ENCODE peak calls at places on chromosomes 5 and 9, in six cellular contexts. U is CD8-positive, alpha-beta memory T cell; V is effector memory CD4-positive, alpha-beta T cell; R is ovary; S is uterus; X is adrenal gland. A is an unnamed sample. For H3K9me3, the result is how much of the 10 kb centered on the place peaks cover.

GRCh38 chr9:109040571-109040970 is 27.3 kb upstream of the CTNNAL1 start:
- DNase-seq in U (no peak), V (no peak), R (no peak), S (no peak), X (no peak), A (no peak)

GRCh38 chr5:137342764-137343163 is 156.4 kb downstream of the SPOCK1 start:
- DNase-seq in U (no peak), V (no peak), R (no peak), S (no peak), X (no peak), A (no peak)

GRCh38 chr5:84403773-84404172 is 19.1 kb upstream of the EDIL3 start:
- DNase-seq in U (no peak), V (no peak), R (no peak), S (no peak), X (no peak), A (peak)

GRCh38 chr5:137022043-137022442 is 477.1 kb downstream of the SPOCK1 start:
- DNase-seq in U (no peak), V (no peak), R (no peak), S (no peak), X (peak), A (no peak)

GRCh38 chr5:112346411-112347044 is 72.5 kb downstream of the EPB41L4A start:
- DNase-seq in U (no peak), V (no peak), R (no peak), S (no peak), X (no peak), A (no peak)

GRCh38 chr9:25891534-25891933 is 213.3 kb upstream of the TUSC1 start:
- DNase-seq in U (no peak), V (no peak), R (no peak), S (no peak), X (no peak), A (no peak)

GRCh38 chr9:4530375-4530774 is 40.1 kb downstream of the SLC1A1 start:
- DNase-seq in U (no peak), V (no peak), R (no peak), S (no peak), X (no peak), A (no peak)

GRCh38 chr5:150227606-150228273 is 37.9 kb downstream of the SLC6A7 start:
- DNase-seq in U (no peak), V (no peak), R (no peak), S (no peak), X (no peak), A (no peak)

GRCh38 chr5:129904102-129904666 is at the start of gene CHSY3:
- DNase-seq in U (no peak), V (no peak), R (peak), S (peak), X (peak), A (peak)

GRCh38 chr9:112059145-112059979 is 115.7 kb downstream of the SUSD1 start:
- DNase-seq in U (no peak), V (no peak), R (no peak), S (no peak), X (peak), A (peak)

GRCh38 chr5:53038196-53038847 is 49.2 kb downstream of the ITGA2 start:
- DNase-seq in U (no peak), V (no peak), R (no peak), S (no peak), X (peak), A (no peak)

GRCh38 chr5:131068893-131069643 is 96.0 kb downstream of the HINT1 start:
- DNase-seq in U (peak), V (peak), R (no peak), S (no peak), X (no peak), A (no peak)

GRCh38 chr5:43225649-43226245 is 33.7 kb downstream of the NIM1K start:
- DNase-seq in U (no peak), V (no peak), R (no peak), S (no peak), X (no peak), A (no peak)

GRCh38 chr5:1134478-1134877 is 22.6 kb upstream of the SLC12A7 start:
- DNase-seq in U (no peak), V (no peak), R (no peak), S (no peak), X (no peak), A (no peak)

GRCh38 chr9:127970401-127971313 is 10.1 kb downstream of the EEIG1 start:
- DNase-seq in U (peak), V (peak), R (no peak), S (no peak), X (peak), A (no peak)

GRCh38 chr5:39675676-39676075 is 250.9 kb upstream of the DAB2 start:
- DNase-seq in U (no peak), V (no peak), R (no peak), S (no peak), X (no peak), A (no peak)

GRCh38 chr5:91020065-91020800 is 362.9 kb downstream of the ARRDC3 start:
- DNase-seq in U (no peak), V (no peak), R (no peak), S (no peak), X (no peak), A (no peak)

GRCh38 chr5:31824886-31825774 is 186.2 kb downstream of the PDZD2 start:
- DNase-seq in U (no peak), V (no peak), R (peak), S (peak), X (peak), A (peak)

GRCh38 chr9:70081120-70081495 is 37.5 kb downstream of the MAMDC2 start:
- DNase-seq in U (no peak), V (no peak), R (no peak), S (peak), X (no peak), A (peak)

DNA sequence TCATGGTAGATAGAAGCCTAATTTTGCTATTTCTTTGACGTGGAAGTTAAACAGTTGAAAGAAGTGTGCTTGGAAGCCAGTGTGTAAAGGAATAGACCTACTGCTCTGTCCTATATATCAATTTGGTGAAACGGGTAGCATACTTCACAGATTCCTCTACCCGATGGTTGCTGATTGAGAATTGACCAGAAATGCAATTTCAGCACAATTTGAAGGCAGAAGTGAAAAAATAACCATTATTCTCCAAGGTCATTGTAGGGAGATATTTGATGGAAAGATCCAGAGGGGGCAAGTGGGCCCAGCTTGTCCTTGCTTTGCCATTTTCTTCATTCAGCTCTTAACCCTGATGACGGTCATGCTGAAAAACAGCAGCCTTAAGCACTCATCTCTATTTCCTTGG is 15.3 kb downstream of the CDH12 start:
- DNase-seq in U (no peak), V (no peak), R (no peak), S (no peak), X (no peak), A (no peak)
- H3K9me3 ChIP-seq in U (under half), V (under half), R (under half), S (under half), X (under half), A (under half)

GRCh38 chr9:137300607-137301085 is 1.4 kb downstream of the NRARP start:
- DNase-seq in U (no peak), V (no peak), R (peak), S (no peak), X (no peak), A (peak)

GRCh38 chr9:137298401-137298982 is 3.6 kb downstream of the NRARP start:
- DNase-seq in U (no peak), V (no peak), R (peak), S (no peak), X (peak), A (no peak)

GRCh38 chr9:137299938-137300337 is 2.1 kb downstream of the NRARP start:
- DNase-seq in U (no peak), V (no peak), R (no peak), S (no peak), X (no peak), A (no peak)

GRCh38 chr9:137297966-137298365 is 4.1 kb downstream of the NRARP start:
- DNase-seq in U (no peak), V (no peak), R (no peak), S (no peak), X (no peak), A (no peak)

DNA sequence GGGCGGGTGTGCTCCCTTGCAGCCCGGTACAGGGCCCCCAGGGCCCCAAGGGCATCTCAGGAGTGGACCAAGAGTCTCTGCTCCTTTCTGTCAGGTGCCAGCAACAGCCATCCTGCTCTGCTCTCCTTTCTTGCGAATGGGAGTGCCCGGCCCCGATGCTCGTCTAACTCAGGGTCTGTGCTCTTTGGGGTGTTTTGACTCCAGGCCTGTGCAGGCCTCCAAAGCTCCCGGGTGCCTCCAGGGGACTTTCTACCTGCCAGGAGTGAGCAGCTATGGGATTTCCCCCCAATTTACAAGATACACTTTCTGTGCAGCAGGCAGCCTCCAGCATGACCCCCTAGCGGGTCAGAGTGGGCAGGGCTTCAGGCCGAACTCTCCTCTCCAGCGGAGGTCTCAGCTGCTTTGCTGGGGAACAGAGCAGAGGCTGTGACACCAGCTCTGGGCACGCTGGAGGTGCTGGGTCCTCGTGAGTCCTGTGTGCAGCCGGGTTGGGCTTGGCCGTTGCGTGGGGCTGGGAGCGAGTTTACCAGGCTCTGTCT is 3.0 kb downstream of the NRARP start:
- DNase-seq in U (no peak), V (no peak), R (peak), S (no peak), X (no peak), A (no peak)
- H3K9me3 ChIP-seq in U (under half), V (under half), R (under half), S (under half), X (under half), A (under half)

GRCh38 chr9:135000647-135001245 is 83.0 kb upstream of the FCN1 start:
- DNase-seq in U (no peak), V (no peak), R (no peak), S (no peak), X (no peak), A (no peak)
- H3K9me3 ChIP-seq in U (under half), V (under half), R (under half), S (under half), X (under half), A (under half)

GRCh38 chr5:61638476-61638875 is 306.4 kb downstream of the ZSWIM6 start:
- DNase-seq in U (no peak), V (no peak), R (no peak), S (no peak), X (peak), A (no peak)

GRCh38 chr5:61637566-61637965 is 305.5 kb downstream of the ZSWIM6 start:
- DNase-seq in U (no peak), V (no peak), R (no peak), S (no peak), X (no peak), A (no peak)

GRCh38 chr5:61640631-61641030 is 308.6 kb downstream of the ZSWIM6 start:
- DNase-seq in U (no peak), V (no peak), R (no peak), S (no peak), X (no peak), A (peak)

DNA sequence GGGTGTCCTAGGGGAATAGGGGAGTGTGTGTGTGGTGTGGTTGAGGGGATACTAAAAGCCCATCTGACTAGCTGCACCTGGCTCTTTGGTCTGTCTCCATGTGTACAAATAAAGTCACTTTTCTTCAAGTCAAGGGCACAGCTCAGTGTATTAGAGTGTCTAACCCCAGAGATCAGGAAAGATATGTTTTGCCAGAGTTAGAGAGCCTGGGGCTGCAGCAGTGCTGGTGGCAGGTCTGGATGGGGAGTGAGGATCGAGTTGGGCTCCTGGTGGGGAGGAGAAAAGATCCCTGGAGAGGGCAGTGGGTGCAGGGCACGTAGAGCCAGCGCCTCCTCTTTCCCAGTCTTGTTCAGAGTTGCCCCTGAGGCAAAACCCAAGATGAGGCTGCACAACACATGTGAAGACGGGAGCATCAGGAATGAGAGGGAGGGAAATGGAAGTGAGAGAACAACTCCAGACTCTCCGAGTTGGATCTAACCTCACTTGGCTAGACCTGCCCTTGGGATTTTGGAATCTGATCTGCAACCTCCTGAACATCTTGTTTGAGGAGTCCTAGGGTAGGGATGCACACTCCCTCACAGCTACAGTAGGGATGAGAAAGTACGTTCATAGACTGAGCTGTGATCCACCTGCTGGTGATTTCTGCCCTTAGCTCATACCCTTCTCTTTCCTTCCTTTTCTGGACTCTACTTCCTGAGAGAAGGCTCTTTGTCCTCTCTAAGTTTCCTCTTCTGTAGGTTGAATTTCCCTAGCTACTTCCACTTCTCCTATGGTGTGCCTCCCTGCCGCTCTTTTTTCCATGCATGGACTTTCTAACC is 309.9 kb downstream of the ZSWIM6 start:
- DNase-seq in U (no peak), V (no peak), R (no peak), S (no peak), X (no peak), A (no peak)
- H3K9me3 ChIP-seq in U (under half), V (under half), R (under half), S (under half), X (under half), A (under half)

GRCh38 chr9:96766199-96766598 is 11.7 kb downstream of the ZNF510 start:
- DNase-seq in U (no peak), V (no peak), R (no peak), S (no peak), X (no peak), A (no peak)

GRCh38 chr9:96758845-96759673 is 18.8 kb downstream of the ZNF510 start:
- DNase-seq in U (no peak), V (no peak), R (no peak), S (no peak), X (no peak), A (no peak)

DNA sequence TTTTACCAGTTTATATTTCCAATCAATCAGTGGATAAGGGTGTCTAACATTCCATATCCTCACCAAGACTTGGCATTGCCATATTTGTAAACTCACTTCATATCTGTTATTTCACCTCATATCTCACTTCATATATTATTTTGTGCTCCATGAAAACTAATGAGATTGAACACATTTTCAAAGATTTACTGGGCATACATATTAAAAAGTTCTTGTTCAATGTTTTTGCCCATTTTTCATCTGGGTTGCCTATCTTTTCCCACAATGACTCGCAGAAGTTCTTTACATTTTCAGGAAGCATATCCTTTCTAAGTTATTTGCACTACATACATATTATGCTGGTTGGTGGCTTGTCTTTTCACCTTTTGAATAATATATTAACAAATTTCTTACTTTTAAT is 15.3 kb downstream of the ZNF510 start:
- DNase-seq in U (no peak), V (no peak), R (no peak), S (no peak), X (no peak), A (no peak)
- H3K9me3 ChIP-seq in U (half or more), V (half or more), R (half or more), S (under half), X (half or more), A (under half)

DNA sequence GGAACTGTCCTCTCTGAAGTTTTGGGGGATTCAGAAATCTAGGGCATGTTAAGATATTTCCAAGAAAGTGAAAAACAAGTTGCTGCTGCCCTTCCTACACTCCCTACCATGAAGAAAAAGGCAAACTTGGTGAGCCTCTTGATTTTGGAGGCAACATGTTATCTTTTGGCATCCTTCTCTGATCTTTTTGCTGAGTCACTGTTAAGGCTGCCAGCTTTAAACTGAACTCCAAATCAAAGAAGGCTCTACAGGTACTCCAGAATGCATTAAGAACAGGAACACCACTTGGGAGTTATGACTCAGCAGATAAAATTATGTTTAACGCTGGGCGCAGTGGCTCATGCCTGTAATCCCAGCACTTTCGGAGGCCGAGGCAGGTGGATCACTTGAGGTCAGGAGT is 24.0 kb downstream of the PCDHB15 start:
- DNase-seq in U (no peak), V (no peak), R (no peak), S (no peak), X (no peak), A (no peak)
- H3K9me3 ChIP-seq in U (under half), V (under half), R (under half), S (under half), X (half or more), A (half or more)

GRCh38 chr9:2637390-2637789 is 15.8 kb downstream of the VLDLR start:
- DNase-seq in U (no peak), V (no peak), R (no peak), S (no peak), X (no peak), A (no peak)

GRCh38 chr9:2634818-2635217 is 13.2 kb downstream of the VLDLR start:
- DNase-seq in U (no peak), V (no peak), R (no peak), S (no peak), X (no peak), A (no peak)

GRCh38 chr9:2635922-2636321 is 14.3 kb downstream of the VLDLR start:
- DNase-seq in U (no peak), V (no peak), R (no peak), S (no peak), X (no peak), A (no peak)

GRCh38 chr9:2631263-2631662 is 9.7 kb downstream of the VLDLR start:
- DNase-seq in U (no peak), V (no peak), R (no peak), S (no peak), X (no peak), A (no peak)

DNA sequence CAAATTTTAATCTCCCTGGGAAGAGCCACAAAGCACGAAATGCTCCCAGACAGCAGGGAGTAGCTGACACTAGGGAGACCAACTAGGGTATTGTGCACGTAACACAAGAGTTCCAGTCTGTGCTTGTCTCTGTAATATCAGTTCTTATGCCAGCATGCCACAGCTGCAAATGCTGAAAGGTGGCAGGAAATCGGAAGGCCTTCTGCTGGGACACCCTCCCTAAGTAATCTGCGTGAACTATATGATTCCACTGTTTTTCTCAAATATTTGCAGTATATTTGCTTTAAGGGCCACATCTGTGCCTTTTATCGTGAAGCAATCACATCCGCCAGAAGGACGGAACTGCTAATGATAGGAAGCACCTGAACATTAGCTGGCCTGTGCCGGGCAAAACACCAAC is 12.6 kb downstream of the VLDLR start:
- DNase-seq in U (no peak), V (no peak), R (no peak), S (no peak), X (no peak), A (no peak)
- H3K9me3 ChIP-seq in U (under half), V (under half), R (under half), S (under half), X (under half), A (under half)